ENCODE peak calls at places on chromosomes 11 and 22, in eight cellular contexts. J, L, C, Z, R, T, I and F are unnamed samples.

GRCh38 chr22:46578824-46579561 is 41.2 kb upstream of the GRAMD4 start:
- DNase-seq in R (peak; percentile 68), C (peak; percentile 37), T (peak; percentile 93), I (no peak), J (peak; percentile 76), L (peak; percentile 60), Z (no peak), F (peak; percentile 43)

GRCh38 chr11:70826541-70826943 is 425.8 kb downstream of the SHANK2 start:
- DNase-seq in C (no peak), J (no peak), I (peak; percentile 62), L (no peak), R (no peak), Z (peak; percentile 58), T (peak; percentile 82), F (no peak)

GRCh38 chr22:19103881-19104821 is 18.1 kb downstream of the DGCR2 start:
- DNase-seq in J (no peak), T (peak; percentile 58), L (no peak), C (peak; percentile 21), I (no peak), R (no peak), Z (no peak), F (peak; percentile 42)

GRCh38 chr22:39898997-39899396 is 1.9 kb upstream of the GRAP2 start:
- DNase-seq in I (no peak), C (no peak), L (no peak), T (no peak), Z (peak; percentile 26), R (no peak), J (no peak), F (no peak)

GRCh38 chr22:31488988-31489617 is 539 bp downstream of the EIF4ENIF1 start:
- DNase-seq in L (peak; percentile 39), R (peak; percentile 47), J (peak; percentile 45), I (peak; percentile 65), C (peak; percentile 41), T (peak; percentile 46), Z (peak; percentile 74), F (no peak)

GRCh38 chr22:22720201-22720723 is 75.8 kb downstream of the GGTLC2 start:
- DNase-seq in R (no peak), Z (no peak), C (peak; percentile 10), J (peak; percentile 51), T (no peak), I (peak; percentile 77), L (peak; percentile 35), F (no peak)

GRCh38 chr11:134554861-134555260 is 142.8 kb upstream of the B3GAT1 start:
- DNase-seq in L (no peak), C (no peak), T (no peak), Z (no peak), I (no peak), J (no peak), R (no peak), F (no peak)

GRCh38 chr22:32745996-32746322 is 55.5 kb upstream of the TIMP3 start:
- DNase-seq in Z (no peak), L (no peak), T (no peak), I (no peak), R (no peak), C (peak; percentile 18), J (no peak), F (no peak)

GRCh38 chr22:24592846-24593809 is at the start of gene LRRC75B:
- DNase-seq in J (peak; percentile 96), C (peak; percentile 84), I (peak; percentile 92), L (peak; percentile 93), R (peak; percentile 92), Z (peak; percentile 92), T (peak; percentile 96), F (peak; percentile 55)

GRCh38 chr11:116187026-116187425 is 585.8 kb downstream of the BUD13 start:
- DNase-seq in L (no peak), Z (no peak), T (no peak), J (no peak), I (no peak), C (no peak), R (no peak), F (no peak)

GRCh38 chr22:20438066-20438677 is 547 bp upstream of the SCARF2 start:
- DNase-seq in Z (peak; percentile 45), T (peak; percentile 41), C (peak; percentile 64), J (no peak), I (peak; percentile 65), L (no peak), R (no peak), F (peak; percentile 56)

GRCh38 chr11:88535916-88536547 is 198.5 kb upstream of the CTSC start:
- DNase-seq in L (no peak), T (no peak), R (no peak), I (no peak), J (no peak), Z (no peak), C (peak; percentile 97), F (peak; percentile 88)

GRCh38 chr11:134515081-134515960 is 103.3 kb upstream of the B3GAT1 start:
- DNase-seq in I (no peak), Z (no peak), J (peak; percentile 57), R (no peak), T (no peak), C (no peak), L (peak; percentile 74), F (no peak)

GRCh38 chr22:31947296-31947695 is 3.0 kb downstream of the YWHAH start:
- DNase-seq in I (no peak), T (no peak), J (peak; percentile 53), L (peak; percentile 38), C (no peak), R (no peak), Z (no peak), F (no peak)

GRCh38 chr22:16962501-16962900 is 45.5 kb downstream of the GAB4 start:
- DNase-seq in I (no peak), R (no peak), L (no peak), T (no peak), C (no peak), J (no peak), Z (no peak), F (no peak)

GRCh38 chr22:20786536-20786979 is 12.6 kb downstream of the SERPIND1 start:
- DNase-seq in Z (peak; percentile 90), I (no peak), R (peak; percentile 19), T (no peak), L (no peak), J (no peak), C (no peak), F (no peak)

GRCh38 chr11:702731-703461 is 3.1 kb upstream of the EPS8L2 start:
- DNase-seq in T (peak; percentile 50), C (no peak), R (no peak), L (peak; percentile 77), J (peak; percentile 74), I (no peak), Z (no peak), F (no peak)

GRCh38 chr11:61747389-61748285 is 4.8 kb upstream of the MYRF start:
- DNase-seq in J (peak; percentile 86), R (peak; percentile 79), I (peak; percentile 87), T (peak; percentile 81), Z (peak; percentile 87), L (peak; percentile 86), C (peak; percentile 58), F (peak; percentile 27)

GRCh38 chr22:44988671-44989070 is 21.1 kb downstream of the PHF21B start:
- DNase-seq in L (no peak), J (no peak), R (no peak), T (no peak), Z (no peak), I (no peak), C (no peak), F (no peak)
- TF ChIP-seq CTCF in L (no peak), J (no peak), R (no peak), T (no peak), Z (no peak), I (peak; percentile 31), C (no peak), F (no peak)

GRCh38 chr11:9664276-9665171 is 647 bp downstream of the SWAP70 start:
- DNase-seq in L (peak; percentile 61), J (peak; percentile 54), R (peak; percentile 52), Z (peak; percentile 26), T (peak; percentile 71), I (peak; percentile 74), C (peak; percentile 48), F (no peak)

GRCh38 chr11:9663699-9664275 is at the start of gene SWAP70:
- DNase-seq in C (peak; percentile 86), T (peak; percentile 91), J (peak; percentile 93), I (peak; percentile 94), L (peak; percentile 93), R (peak; percentile 92), Z (peak; percentile 90), F (peak; percentile 64)

GRCh38 chr11:9669954-9670353 is 6.1 kb downstream of the SWAP70 start:
- DNase-seq in L (no peak), C (no peak), Z (no peak), T (no peak), J (no peak), R (no peak), I (no peak), F (no peak)

GRCh38 chr11:9662273-9662672 is 1.6 kb upstream of the SWAP70 start:
- DNase-seq in C (peak; percentile 30), R (no peak), Z (no peak), I (no peak), T (no peak), L (no peak), J (no peak), F (no peak)

DNA sequence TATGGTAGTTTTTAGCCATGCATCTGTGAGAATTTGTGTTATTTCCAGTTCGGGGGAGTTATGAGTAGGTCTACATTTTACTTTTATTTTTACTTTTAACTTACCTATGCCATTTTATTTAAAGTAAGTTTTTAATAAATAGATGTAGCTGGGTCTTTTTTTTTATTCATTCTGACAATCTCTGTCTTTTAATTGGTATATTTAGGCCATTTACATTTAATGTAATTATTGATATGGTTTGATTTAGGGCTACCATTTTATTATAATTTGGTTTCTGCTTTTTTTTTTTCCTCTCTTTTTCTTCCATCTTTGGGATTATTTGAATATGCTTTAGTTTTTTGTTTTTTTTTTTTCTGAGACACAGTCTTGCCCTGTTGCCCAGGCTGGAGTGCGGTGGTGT is 1.9 kb downstream of the SWAP70 start:
- DNase-seq in T (no peak), I (no peak), C (no peak), L (no peak), J (no peak), Z (no peak), R (no peak), F (no peak)
- H3K4me3 ChIP-seq in T (no peak overlapping the region), I (peak overlapping the region; percentile 98), C (peak overlapping the region; percentile 99), L (no peak overlapping the region), J (no peak overlapping the region), Z (no peak overlapping the region), R (no peak overlapping the region), F (peak overlapping the region; percentile 70)

DNA sequence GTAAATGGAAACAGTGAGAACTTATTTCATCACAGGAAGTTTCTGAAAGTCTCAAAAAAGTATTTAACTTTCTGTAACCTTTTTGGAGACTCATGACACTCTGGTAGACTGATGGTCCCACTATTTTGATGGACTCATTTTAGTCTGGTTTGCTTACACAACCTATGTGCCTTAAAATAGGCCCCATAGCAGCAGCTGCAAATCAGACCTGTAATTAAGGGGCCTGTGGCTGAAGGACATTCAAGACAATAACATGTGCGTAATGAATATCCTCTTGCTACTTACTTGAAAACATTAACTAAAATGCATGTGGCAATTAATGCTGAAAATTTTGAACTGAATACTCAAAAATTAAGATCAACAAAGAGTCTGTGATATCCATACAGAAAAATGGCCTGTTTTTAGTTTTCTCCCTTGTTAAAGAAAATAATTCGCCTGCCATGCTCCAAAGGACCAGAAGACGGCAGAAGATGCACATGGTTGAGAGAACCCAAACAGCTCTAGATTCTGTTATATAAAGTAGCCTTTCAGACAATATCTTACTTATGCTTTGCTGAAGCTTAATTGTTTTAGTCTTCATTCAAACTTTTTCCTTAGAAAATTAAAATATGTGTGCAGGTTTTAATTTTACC is 568.5 kb downstream of the KCNA4 start:
- DNase-seq in T (no peak), L (no peak), I (peak; percentile 57), J (no peak), C (peak; percentile 18), R (no peak), Z (peak; percentile 70), F (peak; percentile 31)
- TF ChIP-seq CTCF in T (no peak), L (no peak), I (peak; percentile 75), J (no peak), C (no peak), R (peak; percentile 54), Z (peak; percentile 58), F (peak; percentile 47)

GRCh38 chr22:44703269-44703870 is 1.4 kb downstream of the PRR5 start:
- DNase-seq in L (no peak), J (no peak), R (no peak), C (no peak), T (no peak), Z (no peak), I (no peak), F (no peak)
- H3K4me3 ChIP-seq in L (peak overlapping the region; percentile 79), J (peak overlapping the region; percentile 56), R (no peak overlapping the region), C (peak overlapping the region; percentile 55), T (no peak overlapping the region), Z (peak overlapping the region; percentile 87), I (peak overlapping the region; percentile 75), F (peak overlapping the region; percentile 44)